ENCODE peak calls at places on chromosomes 6 and 20, in eight cellular contexts. J, C, Z, V, T, N, S and F are unnamed samples.

GRCh38 chr6:38514399-38514798 is 125.3 kb downstream of the BTBD9 start:
- DNase-seq in C (no peak), V (no peak), Z (no peak), T (no peak), N (no peak), J (no peak), S (no peak), F (no peak)

GRCh38 chr6:72321741-72322140 is 300.1 kb upstream of the KCNQ5 start:
- DNase-seq in Z (no peak), S (no peak), C (peak), J (no peak), N (peak), V (peak), T (no peak), F (peak)

GRCh38 chr6:145367149-145367548 is 368.2 kb downstream of the EPM2A start:
- DNase-seq in V (no peak), C (no peak), N (no peak), T (no peak), Z (no peak), J (no peak), S (no peak), F (no peak)

GRCh38 chr20:38645980-38646858 is 44.6 kb downstream of the ARHGAP40 start:
- DNase-seq in S (peak), V (peak), T (peak), Z (peak), C (peak), N (peak), J (peak), F (peak)

GRCh38 chr20:34709836-34710567 is 5.9 kb downstream of the TP53INP2 start:
- DNase-seq in Z (no peak), N (peak), J (peak), T (peak), V (no peak), C (peak), S (no peak), F (no peak)

GRCh38 chr20:8393356-8393755 is 261.3 kb downstream of the PLCB1 start:
- DNase-seq in V (no peak), N (no peak), J (no peak), S (no peak), C (no peak), T (no peak), Z (no peak), F (no peak)

GRCh38 chr6:31898200-31899011 is 908 bp upstream of the EHMT2 start:
- DNase-seq in C (peak), J (no peak), Z (no peak), T (no peak), V (no peak), N (peak), S (no peak), F (no peak)

GRCh38 chr6:37303891-37304503 is 46.1 kb upstream of the TMEM217 start:
- DNase-seq in C (peak), T (no peak), S (no peak), V (no peak), N (peak), J (peak), Z (no peak), F (peak)

GRCh38 chr20:37866051-37866450 is 36.9 kb upstream of the VSTM2L start:
- DNase-seq in T (no peak), V (no peak), S (no peak), C (no peak), J (no peak), Z (no peak), N (no peak), F (no peak)

GRCh38 chr6:151044465-151045441 is 179.3 kb downstream of the MTHFD1L start:
- DNase-seq in Z (peak), T (no peak), J (no peak), V (peak), C (peak), N (peak), S (peak), F (no peak)

GRCh38 chr20:54161821-54162149 is 12.0 kb downstream of the CYP24A1 start:
- DNase-seq in V (no peak), T (no peak), Z (no peak), N (no peak), C (no peak), J (no peak), S (no peak), F (no peak)

GRCh38 chr20:10447028-10447427 is 11.9 kb downstream of the SLX4IP start:
- DNase-seq in N (peak), V (peak), Z (no peak), C (peak), T (no peak), S (no peak), J (peak), F (peak)

GRCh38 chr6:110357696-110358535 is at the start of gene METTL24:
- DNase-seq in Z (peak), C (no peak), S (no peak), T (no peak), J (peak), N (no peak), V (no peak), F (no peak)

GRCh38 chr6:5287205-5287965 is 26.1 kb downstream of the FARS2 start:
- DNase-seq in C (peak), T (no peak), S (no peak), J (no peak), Z (no peak), N (peak), V (peak), F (peak)

GRCh38 chr6:107846262-107846795 is 22.2 kb upstream of the SCML4 start:
- DNase-seq in N (no peak), C (no peak), T (no peak), V (no peak), S (no peak), J (no peak), Z (no peak), F (no peak)

GRCh38 chr6:40414617-40415016 is 172.5 kb downstream of the LRFN2 start:
- DNase-seq in T (no peak), V (no peak), S (no peak), J (no peak), Z (no peak), C (no peak), N (no peak), F (no peak)

GRCh38 chr6:46186583-46186982 is 15.8 kb upstream of the ENPP5 start:
- DNase-seq in N (no peak), V (no peak), S (no peak), J (no peak), C (no peak), T (no peak), Z (no peak), F (no peak)

GRCh38 chr6:46189726-46190125 is 18.9 kb upstream of the ENPP5 start:
- DNase-seq in T (no peak), S (no peak), V (no peak), J (no peak), Z (no peak), C (no peak), N (no peak), F (no peak)

DNA sequence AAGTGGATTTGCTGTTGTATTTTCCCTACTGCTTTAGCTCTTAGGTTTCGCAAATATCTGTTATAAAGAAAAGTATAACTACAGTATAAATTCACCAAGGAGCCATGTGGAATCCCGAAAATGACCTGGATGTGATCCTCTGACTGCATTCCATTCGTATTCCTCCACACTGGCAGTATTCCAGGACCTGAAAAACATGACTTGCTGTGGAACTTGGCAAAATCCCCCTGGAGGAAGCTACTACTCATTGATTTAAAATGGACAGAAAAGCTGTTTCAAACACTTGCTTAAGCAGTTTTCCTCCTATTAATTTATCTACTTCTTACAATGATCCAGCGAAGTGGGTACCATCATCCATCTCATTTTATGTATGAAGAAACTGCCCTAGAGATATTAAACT is 13.3 kb upstream of the ENPP5 start:
- DNase-seq in C (peak), V (peak), J (no peak), T (no peak), Z (no peak), S (no peak), N (peak), F (peak)
- TF ChIP-seq CTCF in C (no peak), V (no peak), J (no peak), T (no peak), Z (no peak), S (no peak), N (peak), F (peak)

GRCh38 chr6:9675122-9675521 is 739.8 kb downstream of the TFAP2A start:
- DNase-seq in V (no peak), Z (no peak), J (no peak), C (no peak), T (no peak), S (no peak), N (no peak), F (no peak)
- TF ChIP-seq CTCF in V (no peak), Z (no peak), J (no peak), C (no peak), T (no peak), S (no peak), N (no peak), F (no peak)

DNA sequence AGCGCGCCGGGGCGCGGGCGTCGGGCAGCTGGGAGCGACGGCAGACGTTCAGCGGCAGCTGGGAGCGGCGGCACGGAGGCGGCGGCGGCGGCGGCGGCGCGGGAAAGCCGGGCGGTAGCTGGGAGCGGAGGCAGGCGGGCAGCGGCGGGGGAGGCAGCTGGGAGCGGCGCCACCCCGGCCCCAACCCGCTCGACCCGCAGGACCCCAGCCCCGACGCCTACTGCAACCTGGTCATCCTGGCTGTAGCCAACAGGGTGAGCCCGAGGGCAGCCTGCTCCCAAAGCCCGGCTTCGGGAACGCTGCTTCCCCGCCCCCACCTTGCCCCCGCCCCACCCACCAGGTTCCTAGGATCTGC is 8.9 kb downstream of the CCM2L start:
- DNase-seq in C (no peak), T (no peak), N (no peak), Z (no peak), S (no peak), J (no peak), V (no peak), F (no peak)
- TF ChIP-seq CTCF in C (peak), T (no peak), N (no peak), Z (no peak), S (no peak), J (no peak), V (no peak), F (no peak)

DNA sequence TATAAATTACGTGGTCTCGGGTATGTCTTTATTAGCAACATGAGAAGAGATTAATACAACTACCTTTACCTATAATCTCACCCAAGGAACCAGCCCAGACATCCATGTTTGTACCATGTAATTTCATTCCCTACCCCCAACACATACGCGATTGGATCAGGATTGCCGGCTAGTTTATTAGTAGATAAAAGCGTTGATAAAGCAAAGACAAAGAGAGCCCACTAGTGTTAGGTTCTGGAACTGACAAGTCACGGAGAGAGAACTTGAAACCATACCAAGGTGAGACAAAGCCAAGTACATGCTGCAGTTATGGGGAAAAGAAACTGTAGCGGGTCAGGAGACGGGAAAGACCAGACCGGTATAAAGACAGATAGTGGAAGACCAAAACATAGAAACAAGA is 37.4 kb upstream of the FAM135A start:
- DNase-seq in N (no peak), T (no peak), J (no peak), Z (no peak), C (no peak), V (no peak), S (no peak), F (no peak)
- TF ChIP-seq CTCF in N (peak), T (no peak), J (no peak), Z (no peak), C (peak), V (peak), S (no peak), F (peak)

GRCh38 chr6:97078791-97079190 is 154.3 kb downstream of the KLHL32 start:
- DNase-seq in C (no peak), J (no peak), Z (no peak), V (no peak), N (no peak), S (no peak), T (no peak), F (no peak)

GRCh38 chr6:97074785-97075184 is 150.3 kb downstream of the KLHL32 start:
- DNase-seq in T (no peak), V (no peak), S (no peak), N (no peak), J (no peak), Z (no peak), C (no peak), F (no peak)

GRCh38 chr6:97081010-97081573 is 156.6 kb downstream of the KLHL32 start:
- DNase-seq in V (no peak), C (no peak), N (no peak), Z (no peak), S (no peak), J (no peak), T (no peak), F (no peak)

GRCh38 chr6:97077380-97077779 is 152.9 kb downstream of the KLHL32 start:
- DNase-seq in T (no peak), C (no peak), Z (no peak), V (no peak), S (no peak), J (no peak), N (no peak), F (no peak)
- TF ChIP-seq CTCF in T (peak), C (no peak), Z (no peak), V (no peak), S (no peak), J (no peak), N (no peak), F (no peak)

GRCh38 chr6:126553856-126554255 is 213.9 kb downstream of the CENPW start:
- DNase-seq in N (peak), V (no peak), T (no peak), J (no peak), S (no peak), Z (no peak), C (no peak), F (no peak)

GRCh38 chr6:126548301-126548700 is 208.4 kb downstream of the CENPW start:
- DNase-seq in J (no peak), T (no peak), C (no peak), V (no peak), N (peak), Z (no peak), S (no peak), F (no peak)

GRCh38 chr6:126546771-126547170 is 206.9 kb downstream of the CENPW start:
- DNase-seq in Z (no peak), N (peak), C (peak), V (no peak), S (no peak), T (no peak), J (no peak), F (no peak)

GRCh38 chr6:126550323-126550722 is 210.4 kb downstream of the CENPW start:
- DNase-seq in C (no peak), T (no peak), Z (no peak), V (no peak), N (no peak), J (no peak), S (no peak), F (no peak)
- TF ChIP-seq CTCF in C (no peak), T (no peak), Z (no peak), V (no peak), N (no peak), J (no peak), S (no peak), F (peak)